ENCODE peak calls at places on chromosomes 13 and 19, in four cellular contexts. O is HepG2, M is SK-N-SH, Y is GM12878. H is an unnamed sample.

GRCh38 chr13:25300861-25301346 is 521 bp upstream of the NUP58 start:
- DNase-seq in O (no peak), M (peak), Y (no peak), H (no peak)

GRCh38 chr13:98406475-98406874 is 170.4 kb downstream of the STK24 start:
- DNase-seq in Y (no peak), O (no peak), M (no peak), H (no peak)

GRCh38 chr19:932647-933552 is 7.1 kb downstream of the ARID3A start:
- DNase-seq in M (peak), Y (no peak), O (no peak), H (no peak)

GRCh38 chr13:86920960-86921359 is 750.2 kb upstream of the SLITRK5 start:
- DNase-seq in M (no peak), Y (no peak), O (no peak), H (no peak)

GRCh38 chr13:114078501-114079451 is 53.6 kb downstream of the RASA3 start:
- DNase-seq in O (no peak), M (no peak), Y (no peak), H (no peak)

GRCh38 chr19:51354103-51354741 is 12.0 kb downstream of the ETFB start:
- DNase-seq in Y (no peak), M (no peak), O (peak), H (no peak)

GRCh38 chr19:39631626-39632025 is 24.1 kb upstream of the LGALS16 start:
- DNase-seq in Y (no peak), M (no peak), O (no peak), H (no peak)

GRCh38 chr13:24842533-24843278 is 78.7 kb downstream of the RNF17 start:
- DNase-seq in O (no peak), Y (no peak), M (no peak), H (no peak)

GRCh38 chr19:39080431-39080830 is 3.7 kb upstream of the ACP7 start:
- DNase-seq in M (no peak), Y (no peak), O (no peak), H (no peak)

GRCh38 chr13:40096357-40096911 is 441.0 kb downstream of the COG6 start:
- DNase-seq in Y (no peak), M (no peak), O (no peak), H (no peak)

GRCh38 chr19:52695996-52696395 is 38.8 kb downstream of the ZNF611 start:
- DNase-seq in M (no peak), O (no peak), Y (no peak), H (no peak)

GRCh38 chr19:15297416-15298224 is 34.7 kb downstream of the BRD4 start:
- DNase-seq in M (no peak), O (peak), Y (no peak), H (peak)

GRCh38 chr13:36261976-36262375 is 35.6 kb downstream of the CCDC169 start:
- DNase-seq in M (no peak), O (no peak), Y (no peak), H (no peak)

GRCh38 chr19:16386619-16387240 is 62.1 kb downstream of the KLF2 start:
- DNase-seq in O (peak), Y (no peak), M (peak), H (peak)

GRCh38 chr19:39771751-39772150 is 6.9 kb upstream of the LEUTX start:
- DNase-seq in Y (no peak), M (no peak), O (no peak), H (no peak)

GRCh38 chr19:28027116-28027515 is 1185.8 kb downstream of the UQCRFS1 start:
- DNase-seq in Y (no peak), O (no peak), M (no peak), H (no peak)

GRCh38 chr13:66509176-66509575 is 721.0 kb downstream of the PCDH9 start:
- DNase-seq in Y (no peak), M (no peak), O (no peak), H (no peak)

GRCh38 chr19:41362143-41362847 is 1.7 kb downstream of the B9D2 start:
- DNase-seq in O (no peak), Y (no peak), M (peak), H (peak)

GRCh38 chr13:30493670-30494381 is 28.1 kb upstream of the HMGB1 start:
- DNase-seq in O (no peak), Y (no peak), M (no peak), H (no peak)

GRCh38 chr19:5718579-5719273 is 1.2 kb downstream of the LONP1 start:
- DNase-seq in M (no peak), Y (peak), O (peak), H (no peak)

GRCh38 chr13:98822238-98822606 is 69.8 kb upstream of the SLC15A1 start:
- DNase-seq in M (peak), Y (no peak), O (no peak), H (no peak)

GRCh38 chr13:98350746-98351330 is 173.8 kb upstream of the RNF113B start:
- DNase-seq in M (no peak), Y (no peak), O (no peak), H (no peak)

GRCh38 chr19:33778089-33778791 is 18.4 kb upstream of the KCTD15 start:
- DNase-seq in M (peak), O (peak), Y (peak), H (peak)

GRCh38 chr19:32599736-32600157 is 18.8 kb downstream of the PDCD5 start:
- DNase-seq in Y (no peak), M (peak), O (peak), H (peak)

GRCh38 chr19:4172861-4173473 is 9.4 kb downstream of the SIRT6 start:
- DNase-seq in O (no peak), Y (no peak), M (peak), H (peak)

GRCh38 chr13:108572782-108573211 is 56.6 kb upstream of the MYO16 start:
- DNase-seq in M (no peak), Y (no peak), O (no peak), H (no peak)

GRCh38 chr13:32165791-32166190 is 134.2 kb downstream of the FRY start:
- DNase-seq in Y (no peak), O (no peak), M (no peak), H (no peak)
- TF ChIP-seq PBX3 in Y (no peak), O (no peak), M (no peak), H (no peak)

GRCh38 chr13:27601208-27601607 is 19.1 kb downstream of the LNX2 start:
- DNase-seq in M (no peak), O (no peak), Y (no peak), H (no peak)

GRCh38 chr13:27600712-27601111 is 19.6 kb downstream of the LNX2 start:
- DNase-seq in M (no peak), O (no peak), Y (no peak), H (no peak)

GRCh38 chr13:27599096-27599495 is 21.2 kb downstream of the LNX2 start:
- DNase-seq in M (no peak), O (no peak), Y (no peak), H (no peak)

GRCh38 chr13:27601771-27602170 is 18.6 kb downstream of the LNX2 start:
- DNase-seq in O (no peak), Y (no peak), M (no peak), H (no peak)

GRCh38 chr13:27599845-27600553 is 20.3 kb downstream of the LNX2 start:
- DNase-seq in M (peak), O (peak), Y (no peak), H (no peak)
- TF ChIP-seq PBX3 in M (peak), O (no peak), Y (no peak), H (no peak)

DNA sequence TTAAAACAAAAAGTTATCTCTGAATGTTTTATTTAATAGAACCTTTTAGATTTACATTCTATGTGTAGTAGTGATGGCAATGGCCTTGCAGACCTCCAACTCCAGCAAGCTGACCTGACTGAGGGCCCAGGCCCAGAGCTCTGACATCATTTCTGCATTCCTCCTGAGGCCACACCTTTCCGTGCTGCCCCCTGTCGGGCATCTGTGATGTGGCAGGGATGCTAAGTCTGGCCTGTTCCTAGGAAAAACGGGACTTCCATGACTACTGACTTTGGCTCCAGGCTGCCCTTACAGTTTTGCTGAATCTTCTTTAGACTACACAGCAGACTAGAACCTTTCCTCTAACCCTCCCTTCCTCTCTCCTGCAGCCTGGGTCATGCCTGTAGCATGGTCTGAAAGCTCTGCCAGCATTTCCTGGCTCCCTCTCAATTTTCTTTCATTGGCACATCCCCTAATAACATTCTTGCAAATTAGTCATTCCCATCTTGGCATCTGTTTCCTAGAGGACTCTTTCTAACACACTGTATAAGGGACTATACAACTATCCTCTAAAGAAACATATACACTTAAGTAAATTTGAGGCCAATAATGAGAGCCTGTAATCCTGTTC is 249.0 kb downstream of the GPC5 start:
- DNase-seq in O (peak), Y (no peak), M (peak), H (no peak)
- TF ChIP-seq PBX3 in O (no peak), Y (no peak), M (no peak), H (no peak)

GRCh38 chr19:3136684-3137055 is 837 bp downstream of the GNA15 start:
- DNase-seq in M (no peak), O (no peak), Y (no peak), H (no peak)

GRCh38 chr19:3133793-3134116 is 2.1 kb upstream of the GNA15 start:
- DNase-seq in M (no peak), O (no peak), Y (no peak), H (no peak)

GRCh38 chr19:3138268-3138667 is 2.4 kb downstream of the GNA15 start:
- DNase-seq in M (no peak), Y (no peak), O (no peak), H (no peak)

GRCh38 chr19:3137139-3137538 is 1.3 kb downstream of the GNA15 start:
- DNase-seq in Y (no peak), M (no peak), O (no peak), H (no peak)

DNA sequence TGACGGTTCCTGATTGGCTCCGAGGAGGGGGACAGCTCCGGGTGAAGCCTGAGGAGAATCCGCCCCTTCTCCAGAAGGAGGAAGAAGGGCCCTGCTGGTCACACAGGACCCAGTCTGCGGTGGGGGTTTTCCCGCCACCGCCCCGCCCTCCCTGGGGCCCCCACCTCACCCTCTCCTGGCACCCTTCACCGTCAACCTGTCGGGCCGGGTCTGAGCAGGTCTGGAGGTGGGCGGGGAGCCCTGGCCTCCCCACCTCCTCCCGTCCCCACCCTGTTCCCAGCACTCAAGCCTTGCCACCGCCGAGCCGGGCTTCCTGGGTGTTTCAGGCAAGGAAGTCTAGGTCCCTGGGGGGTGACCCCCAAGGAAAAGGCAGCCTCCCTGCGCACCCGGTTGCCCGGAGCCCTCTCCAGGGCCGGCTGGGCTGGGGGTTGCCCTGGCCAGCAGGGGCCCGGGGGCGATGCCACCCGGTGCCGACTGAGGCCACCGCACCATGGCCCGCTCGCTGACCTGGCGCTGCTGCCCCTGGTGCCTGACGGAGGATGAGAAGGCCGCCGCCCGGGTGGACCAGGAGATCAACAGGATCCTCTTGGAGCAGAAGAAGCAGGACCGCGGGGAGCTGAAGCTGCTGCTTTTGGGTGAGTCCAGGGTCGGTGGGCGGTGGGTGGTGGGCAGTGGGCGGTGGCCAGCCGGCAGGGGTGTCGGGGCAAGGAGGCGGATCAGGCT is at the start of gene GNA15:
- DNase-seq in M (no peak), O (no peak), Y (no peak), H (no peak)
- TF ChIP-seq PBX3 in M (no peak), O (no peak), Y (no peak), H (no peak)

DNA sequence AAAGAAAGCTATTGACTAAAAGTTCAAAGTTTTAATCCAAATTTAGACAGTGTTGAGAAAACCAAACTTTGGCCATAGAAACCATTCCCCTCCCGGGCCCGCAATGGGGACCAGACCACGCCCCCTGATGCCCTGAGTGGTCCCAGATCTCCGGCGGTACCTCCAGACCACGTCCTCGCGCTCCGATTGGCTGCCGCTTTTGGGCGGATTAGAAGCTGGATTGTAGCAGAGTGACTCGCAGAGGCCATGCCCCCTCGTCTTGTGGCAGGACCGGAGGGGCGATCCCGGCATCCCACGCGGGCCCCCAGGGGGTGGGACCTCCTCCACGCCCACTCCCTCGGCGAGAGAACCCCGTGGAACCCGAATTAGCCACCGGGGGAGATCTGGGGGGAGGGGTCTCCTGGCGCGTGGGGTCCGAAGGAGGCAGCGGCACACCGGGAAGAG is 812 bp upstream of the HSD17B14 start:
- DNase-seq in Y (peak), O (no peak), M (peak), H (peak)
- TF ChIP-seq PBX3 in Y (no peak), O (no peak), M (no peak), H (no peak)

GRCh38 chr19:17835182-17836006 is 12.4 kb downstream of the JAK3 start:
- DNase-seq in M (no peak), O (no peak), Y (no peak), H (no peak)

GRCh38 chr19:17836530-17836929 is 11.3 kb downstream of the JAK3 start:
- DNase-seq in M (no peak), Y (no peak), O (no peak), H (no peak)

GRCh38 chr19:17831419-17831888 is 10.1 kb upstream of the INSL3 start:
- DNase-seq in Y (no peak), M (no peak), O (no peak), H (no peak)

GRCh38 chr19:17832443-17833208 is 11.3 kb upstream of the INSL3 start:
- DNase-seq in M (no peak), O (no peak), Y (no peak), H (no peak)

GRCh38 chr19:17834350-17835181 is 13.2 kb downstream of the JAK3 start:
- DNase-seq in Y (no peak), O (no peak), M (no peak), H (peak)
- TF ChIP-seq PBX3 in Y (no peak), O (no peak), M (no peak), H (no peak)

H was measured in A549.